ENCODE peak calls at places on chromosomes 13 and 19, in six cellular contexts. J is trophoblast cell, T is IMR-90, H is neuronal stem cell, S is mesenchymal stem cell, Q is H1. P is an unnamed sample.
A peak's percentile ranks its signal among the peaks of the same experiment; 100 is the strongest.

GRCh38 chr19:21256722-21257121 is 72.5 kb downstream of the ZNF708 start:
- DNase-seq in J (peak; percentile 19), Q (peak; percentile 25), T (peak; percentile 4), S (no peak), H (no peak), P (no peak)

GRCh38 chr13:76854894-76855293 is 31.3 kb downstream of the KCTD12 start:
- DNase-seq in H (no peak), Q (no peak), J (peak; percentile 64), S (peak; percentile 12), T (peak; percentile 16), P (no peak)

GRCh38 chr13:29453657-29454056 is 141.8 kb downstream of the SLC7A1 start:
- DNase-seq in S (no peak), H (no peak), Q (no peak), J (no peak), T (no peak), P (no peak)

GRCh38 chr13:101869553-101869952 is 417.1 kb downstream of the ITGBL1 start:
- DNase-seq in J (no peak), S (peak; percentile 3), H (no peak), T (peak; percentile 3), Q (no peak), P (no peak)

GRCh38 chr13:32881074-32881791 is 135.0 kb upstream of the KL start:
- DNase-seq in S (peak; percentile 75), J (no peak), Q (no peak), H (no peak), T (peak; percentile 82), P (no peak)

GRCh38 chr19:10919352-10920287 is 8.8 kb downstream of the YIPF2 start:
- DNase-seq in Q (no peak), S (no peak), J (no peak), H (no peak), T (no peak), P (peak; percentile 21)

GRCh38 chr13:46553886-46554855 is 1.2 kb downstream of the LRCH1 start:
- DNase-seq in J (peak; percentile 54), Q (no peak), H (no peak), S (peak; percentile 97), T (peak; percentile 95), P (peak; percentile 61)

GRCh38 chr19:11737964-11738745 is 591 bp downstream of the ZNF823 start:
- DNase-seq in S (peak; percentile 48), J (peak; percentile 79), Q (no peak), H (no peak), T (peak; percentile 12), P (peak; percentile 36)

GRCh38 chr13:111289251-111289650 is 31.2 kb upstream of the TEX29 start:
- DNase-seq in H (no peak), J (no peak), T (no peak), Q (no peak), S (no peak), P (no peak)

GRCh38 chr13:46641274-46642081 is 88.5 kb downstream of the LRCH1 start:
- DNase-seq in T (no peak), S (peak; percentile 45), H (no peak), J (no peak), Q (no peak), P (no peak)

GRCh38 chr19:35890113-35890650 is 10.2 kb downstream of the NFKBID start:
- DNase-seq in S (no peak), H (no peak), Q (no peak), T (no peak), J (no peak), P (no peak)

GRCh38 chr13:60679928-60680693 is 283.1 kb downstream of the TDRD3 start:
- DNase-seq in Q (no peak), J (no peak), T (no peak), S (no peak), H (no peak), P (peak; percentile 34)

GRCh38 chr13:21137696-21138095 is 38.7 kb downstream of the SKA3 start:
- DNase-seq in T (peak; percentile 49), J (peak; percentile 56), Q (no peak), S (peak; percentile 44), H (no peak), P (no peak)

GRCh38 chr13:27455331-27455855 is 5.0 kb upstream of the MTIF3 start:
- DNase-seq in T (no peak), S (peak; percentile 24), Q (no peak), H (no peak), J (no peak), P (peak; percentile 47)

GRCh38 chr19:45827459-45828093 is 12.5 kb upstream of the RSPH6A start:
- DNase-seq in T (no peak), J (no peak), H (no peak), S (no peak), Q (no peak), P (no peak)
- H3K14ac ChIP-seq in T (no peak overlapping the region), J (no peak overlapping the region), H (no peak overlapping the region), S (no peak overlapping the region), Q (no peak overlapping the region), P (no peak overlapping the region)

GRCh38 chr13:106101201-106101600 is 434.3 kb downstream of the EFNB2 start:
- DNase-seq in T (no peak), S (no peak), J (no peak), Q (no peak), H (no peak), P (no peak)
- H2AK5ac ChIP-seq in T (no peak overlapping the region), S (no peak overlapping the region), J (no peak overlapping the region), Q (no peak overlapping the region), H (no peak overlapping the region), P (no peak overlapping the region)

DNA sequence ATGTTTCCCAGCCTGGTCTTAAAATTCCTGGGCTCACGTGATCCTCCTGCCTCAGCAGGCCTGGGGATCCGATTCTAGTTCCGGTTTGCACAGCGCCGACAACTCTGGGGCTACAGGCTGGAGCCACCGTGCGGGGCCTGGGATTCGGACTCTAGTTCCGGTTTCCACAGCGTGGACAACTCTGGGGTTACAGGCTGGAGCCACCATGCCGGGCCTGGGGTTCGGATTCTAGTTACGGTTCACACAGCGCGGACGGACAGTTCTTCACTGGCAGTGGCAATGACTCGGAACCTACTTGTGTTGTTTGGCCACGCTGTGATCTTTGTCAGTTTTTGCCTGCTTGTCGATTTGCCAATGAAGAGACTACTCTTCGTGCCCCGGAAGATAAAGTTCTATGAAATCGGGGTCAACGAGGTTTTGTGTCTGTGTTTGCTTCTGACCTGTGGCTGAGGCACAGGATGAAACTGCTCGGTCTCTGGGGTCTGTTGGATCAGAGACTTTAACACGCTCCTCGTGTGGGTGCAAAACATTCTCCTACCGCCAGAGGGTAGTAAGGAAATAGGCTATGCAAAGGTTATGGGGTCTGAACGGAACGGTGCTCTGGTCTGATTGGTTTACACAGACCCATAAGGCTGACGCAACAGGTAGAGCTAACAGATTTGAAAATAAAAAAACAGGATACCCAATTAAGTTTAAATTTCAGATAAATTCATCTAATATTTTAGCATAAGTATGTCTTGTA is 12.1 kb upstream of the ZSCAN1 start:
- DNase-seq in Q (no peak), S (peak; percentile 23), J (no peak), H (peak; percentile 33), T (peak; percentile 40), P (peak; percentile 84)
- H3K14ac ChIP-seq in Q (no peak overlapping the region), S (no peak overlapping the region), J (no peak overlapping the region), H (no peak overlapping the region), T (no peak overlapping the region), P (no peak overlapping the region)

GRCh38 chr19:18608805-18609716 is 2.5 kb upstream of the CRLF1 start:
- DNase-seq in T (no peak), J (no peak), S (no peak), Q (no peak), H (no peak), P (no peak)
- H2AK5ac ChIP-seq in T (no peak overlapping the region), J (no peak overlapping the region), S (no peak overlapping the region), Q (no peak overlapping the region), H (peak overlapping the region; percentile 79), P (no peak overlapping the region)

DNA sequence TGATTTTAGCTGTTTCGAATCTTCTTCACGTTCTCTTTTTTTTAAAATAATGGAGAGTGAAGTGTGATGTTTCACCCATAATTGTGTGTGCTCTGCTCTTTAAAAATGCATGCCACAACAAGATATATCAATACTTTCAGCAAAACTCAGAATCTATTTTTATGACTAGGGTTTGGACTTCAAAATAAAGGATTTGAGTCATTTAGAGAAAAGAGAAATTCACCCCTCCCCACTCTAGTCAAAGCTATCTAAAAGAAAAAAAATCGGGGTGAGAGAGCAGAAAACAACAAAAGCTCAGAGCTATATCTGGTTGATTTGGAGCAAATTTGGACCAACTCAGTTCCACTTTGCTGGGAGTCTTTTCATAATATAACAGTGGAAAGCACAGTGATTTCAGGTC is 244.5 kb downstream of the DNAJC15 start:
- DNase-seq in H (no peak), Q (no peak), J (no peak), T (no peak), S (no peak), P (no peak)
- H3K14ac ChIP-seq in H (no peak overlapping the region), Q (no peak overlapping the region), J (no peak overlapping the region), T (no peak overlapping the region), S (no peak overlapping the region), P (no peak overlapping the region)

DNA sequence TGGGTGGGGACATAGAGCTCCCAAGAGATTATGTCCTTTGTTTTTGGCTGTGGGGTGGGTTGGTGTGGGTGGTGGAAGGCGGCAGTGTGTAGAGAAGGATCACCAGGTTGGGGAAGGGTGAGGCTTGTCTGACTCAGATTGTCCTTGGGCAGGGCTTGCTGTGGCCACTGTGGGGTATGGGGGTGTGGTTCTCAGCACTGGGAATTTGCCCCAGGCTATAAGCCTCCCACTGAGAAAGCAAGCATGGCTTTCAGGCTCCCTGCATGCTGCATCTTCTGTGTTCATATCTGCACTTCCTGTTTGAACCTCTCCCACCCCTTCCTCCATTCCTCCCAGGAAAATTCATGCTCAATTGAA is 34.9 kb downstream of the DNAJC15 start:
- DNase-seq in H (no peak), S (peak; percentile 48), Q (no peak), J (peak; percentile 71), T (peak; percentile 62), P (peak; percentile 45)
- H2AK5ac ChIP-seq in H (no peak overlapping the region), S (no peak overlapping the region), Q (peak overlapping the region; percentile 18), J (peak overlapping the region; percentile 94), T (peak overlapping the region; percentile 71), P (no peak overlapping the region)

GRCh38 chr13:98892077-98892476 is 85.8 kb downstream of the DOCK9 start:
- DNase-seq in T (no peak), J (no peak), S (no peak), H (no peak), Q (no peak), P (no peak)

GRCh38 chr13:98892821-98893220 is 85.0 kb downstream of the DOCK9 start:
- DNase-seq in Q (no peak), T (no peak), S (no peak), J (no peak), H (no peak), P (no peak)

GRCh38 chr13:98890186-98890585 is 87.7 kb downstream of the DOCK9 start:
- DNase-seq in H (no peak), T (peak; percentile 74), S (peak; percentile 75), Q (no peak), J (peak; percentile 83), P (no peak)

GRCh38 chr13:98889419-98890079 is 88.3 kb downstream of the DOCK9 start:
- DNase-seq in T (no peak), S (no peak), Q (no peak), J (no peak), H (no peak), P (no peak)

DNA sequence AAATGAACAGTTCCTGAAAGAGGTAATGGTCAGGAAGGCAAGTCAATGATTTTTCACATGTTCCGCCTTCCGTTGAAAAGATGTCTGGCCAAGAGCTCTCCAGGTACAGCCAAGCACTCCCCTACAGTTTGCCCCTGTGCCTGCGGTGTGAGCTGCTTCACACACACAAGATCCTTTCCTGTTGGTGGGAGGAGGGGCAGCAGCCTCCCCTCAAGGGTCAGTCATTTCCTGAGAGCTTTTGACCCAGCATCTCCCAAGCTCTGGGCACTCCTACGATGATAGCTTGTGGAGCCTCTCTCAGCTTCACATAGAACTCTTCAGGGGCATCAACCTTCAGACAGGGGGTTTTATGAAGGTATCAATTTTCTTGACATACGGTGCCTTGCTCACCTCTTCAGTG is 86.9 kb downstream of the DOCK9 start:
- DNase-seq in T (no peak), S (no peak), H (no peak), J (no peak), Q (no peak), P (peak; percentile 57)
- H3K14ac ChIP-seq in T (no peak overlapping the region), S (no peak overlapping the region), H (no peak overlapping the region), J (no peak overlapping the region), Q (no peak overlapping the region), P (no peak overlapping the region)

P was measured in H9.